ENCODE peak calls at places on chromosomes 4 and X, in seven cellular contexts. B, O, T, U, Q, W and D are unnamed samples.

GRCh38 chrX:30308263-30309138 is 689 bp downstream of the NR0B1 start:
- DNase-seq in O (peak), U (no peak), B (no peak), T (peak), Q (peak), W (peak), D (peak)

GRCh38 chr4:147175460-147176025 is 229.9 kb upstream of the TTC29 start:
- DNase-seq in O (peak), U (peak), W (peak), Q (no peak), T (no peak), B (no peak), D (no peak)

GRCh38 chrX:130086414-130087207 is 23.7 kb downstream of the ELF4 start:
- DNase-seq in O (no peak), U (no peak), T (peak), Q (no peak), W (no peak), B (no peak), D (no peak)

GRCh38 chr4:38385286-38386010 is 278.6 kb upstream of the KLF3 start:
- DNase-seq in O (peak), U (peak), W (no peak), B (no peak), T (no peak), Q (peak), D (no peak)

GRCh38 chr4:111031180-111031579 is 408.3 kb upstream of the PITX2 start:
- DNase-seq in Q (no peak), T (no peak), B (no peak), O (no peak), W (no peak), U (peak), D (no peak)

GRCh38 chr4:6177587-6178197 is 22.7 kb downstream of the JAKMIP1 start:
- DNase-seq in B (no peak), T (no peak), Q (no peak), U (no peak), W (no peak), O (peak), D (no peak)

GRCh38 chr4:602559-602942 is 22.8 kb upstream of the PDE6B start:
- DNase-seq in U (peak), O (peak), B (no peak), Q (peak), W (peak), T (peak), D (peak)

GRCh38 chrX:7446815-7447214 is 298.9 kb upstream of the PUDP start:
- DNase-seq in Q (no peak), W (no peak), U (peak), T (no peak), B (no peak), O (no peak), D (no peak)

GRCh38 chr4:117327491-117327890 is 242.1 kb upstream of the TRAM1L1 start:
- DNase-seq in U (no peak), W (no peak), Q (no peak), O (no peak), T (no peak), B (no peak), D (no peak)

GRCh38 chr4:142475663-142476062 is 370.4 kb downstream of the INPP4B start:
- DNase-seq in W (peak), T (no peak), U (peak), O (no peak), Q (no peak), B (no peak), D (no peak)

GRCh38 chr4:88526221-88526815 is 2.7 kb upstream of the PYURF start:
- DNase-seq in B (no peak), W (peak), T (peak), Q (no peak), O (no peak), U (peak), D (no peak)

GRCh38 chr4:182914357-182914756 is 2.8 kb downstream of the DCTD start:
- DNase-seq in O (no peak), W (no peak), B (no peak), T (no peak), Q (no peak), U (no peak), D (no peak)

GRCh38 chr4:2393353-2394270 is 24.8 kb downstream of the ZFYVE28 start:
- DNase-seq in W (peak), O (peak), Q (peak), U (peak), B (no peak), T (peak), D (no peak)

GRCh38 chrX:50100188-50100587 is 100.6 kb downstream of the AKAP4 start:
- DNase-seq in W (no peak), B (no peak), Q (no peak), O (peak), T (peak), U (peak), D (peak)

GRCh38 chr4:108168672-108169562 is at the start of gene LEF1:
- DNase-seq in Q (peak), U (no peak), W (peak), T (peak), O (peak), B (no peak), D (peak)

GRCh38 chr4:141697116-141697515 is 60.7 kb downstream of the IL15 start:
- DNase-seq in U (no peak), B (no peak), O (no peak), T (no peak), W (no peak), Q (no peak), D (no peak)

GRCh38 chr4:175092114-175092513 is 174.0 kb downstream of the ADAM29 start:
- DNase-seq in O (no peak), Q (no peak), U (no peak), W (no peak), T (no peak), B (no peak), D (no peak)

GRCh38 chr4:15655223-15656037 is at the start of gene FBXL5:
- DNase-seq in O (peak), T (peak), Q (peak), W (peak), B (no peak), U (peak), D (peak)

GRCh38 chrX:33434256-33435092 is 223.1 kb upstream of the DMD start:
- DNase-seq in T (peak), W (peak), Q (peak), O (peak), U (peak), B (no peak), D (peak)

DNA sequence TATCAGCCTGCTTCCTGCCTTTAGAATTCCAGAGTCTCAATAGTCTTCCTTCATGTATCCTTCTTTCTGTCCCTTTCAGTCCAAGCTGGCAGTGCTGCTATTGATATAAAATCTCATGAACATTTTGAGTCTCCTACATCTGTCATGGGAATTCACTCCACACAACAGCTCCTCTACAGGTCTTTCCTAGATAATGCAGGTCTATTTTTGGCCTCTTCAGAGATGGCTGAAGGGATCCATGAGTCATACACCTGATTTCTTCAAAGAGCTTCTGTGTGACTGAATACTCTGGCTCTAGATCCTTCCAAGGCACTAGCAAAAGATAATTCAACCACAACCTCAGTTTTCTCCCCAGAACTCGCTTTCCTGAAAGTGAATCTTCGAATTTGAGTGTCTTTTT is 115.4 kb downstream of the STPG2 start:
- DNase-seq in Q (no peak), O (peak), U (peak), T (no peak), W (peak), B (peak), D (no peak)
- TF ChIP-seq CTCF in Q (peak), O (peak), U (peak), T (no peak), W (no peak), B (peak), D (peak)

DNA sequence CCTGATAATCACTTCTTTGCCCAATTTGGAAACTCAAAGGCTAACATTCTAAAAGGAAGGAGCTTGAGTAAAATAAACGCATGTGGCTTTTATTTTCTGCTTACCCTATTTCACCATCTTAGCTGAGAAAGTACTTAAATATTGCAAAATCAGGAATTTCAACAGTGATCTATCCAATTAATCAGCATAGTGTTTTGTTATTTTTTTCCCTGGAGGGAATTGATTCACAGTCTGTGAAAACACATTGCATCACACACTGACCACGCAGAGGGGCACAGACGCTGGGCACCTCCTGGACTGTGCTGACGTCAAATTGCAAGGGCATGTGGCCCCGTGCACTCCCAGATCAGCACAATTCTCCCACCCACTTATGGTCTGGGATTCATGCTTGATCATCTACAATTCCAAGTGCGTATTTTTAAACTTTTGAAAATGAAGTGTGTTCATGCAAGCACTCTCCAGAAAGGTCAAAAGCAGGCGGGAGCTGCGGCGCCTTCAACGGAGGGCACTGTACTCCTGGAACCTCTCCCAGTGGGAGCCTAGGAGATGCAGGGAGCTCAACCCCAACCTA is 320.6 kb upstream of the PPARGC1A start:
- DNase-seq in Q (no peak), U (peak), W (peak), T (no peak), B (peak), O (no peak), D (no peak)
- TF ChIP-seq CTCF in Q (no peak), U (no peak), W (no peak), T (no peak), B (no peak), O (no peak), D (no peak)

GRCh38 chr4:26425953-26426352 is 64.3 kb downstream of the CCKAR start:
- DNase-seq in U (no peak), Q (no peak), W (no peak), T (no peak), B (no peak), O (no peak), D (no peak)

GRCh38 chr4:26420903-26421302 is 69.4 kb downstream of the CCKAR start:
- DNase-seq in B (no peak), T (no peak), U (no peak), Q (no peak), O (no peak), W (no peak), D (no peak)

GRCh38 chr4:26426892-26427291 is 63.4 kb downstream of the CCKAR start:
- DNase-seq in T (no peak), W (no peak), U (no peak), B (no peak), O (no peak), Q (no peak), D (no peak)

GRCh38 chr4:26424143-26424542 is 66.1 kb downstream of the CCKAR start:
- DNase-seq in Q (no peak), B (no peak), O (no peak), W (no peak), U (no peak), T (no peak), D (no peak)

GRCh38 chr4:26424838-26425237 is 65.4 kb downstream of the CCKAR start:
- DNase-seq in Q (no peak), O (no peak), U (no peak), B (no peak), W (no peak), T (no peak), D (no peak)
- TF ChIP-seq CTCF in Q (no peak), O (peak), U (no peak), B (no peak), W (no peak), T (no peak), D (no peak)

GRCh38 chr4:63302078-63302477 is 1107.2 kb downstream of the TECRL start:
- DNase-seq in W (no peak), U (no peak), T (no peak), O (no peak), B (no peak), Q (no peak), D (no peak)

DNA sequence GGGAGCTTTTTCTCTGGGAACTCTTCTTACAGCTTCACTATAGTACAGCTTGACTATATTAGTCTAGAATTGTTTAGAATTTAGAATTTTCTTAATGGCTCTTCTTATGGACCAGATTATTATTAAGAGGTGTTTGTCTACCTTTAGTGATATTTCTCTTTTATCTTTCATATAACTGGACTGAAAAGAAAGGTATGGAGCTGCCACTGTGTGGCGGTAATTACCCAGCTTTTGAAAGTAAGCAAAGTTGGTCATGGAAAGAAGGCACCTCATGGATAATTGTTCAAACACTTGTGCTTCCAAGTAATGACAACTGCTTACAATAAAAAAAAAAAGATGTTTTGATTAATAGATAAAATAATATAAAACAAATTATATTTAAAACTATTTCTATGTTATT is 1112.5 kb downstream of the TECRL start:
- DNase-seq in B (no peak), U (peak), O (peak), T (no peak), Q (peak), W (no peak), D (no peak)
- TF ChIP-seq CTCF in B (no peak), U (no peak), O (peak), T (no peak), Q (peak), W (no peak), D (no peak)

GRCh38 chr4:184097240-184097619 is 120.4 kb downstream of the ENPP6 start:
- DNase-seq in B (no peak), Q (peak), W (no peak), O (peak), U (no peak), T (peak), D (peak)
- TF ChIP-seq CTCF in B (peak), Q (no peak), W (no peak), O (peak), U (no peak), T (no peak), D (peak)

GRCh38 chr4:98747659-98748091 is 89.3 kb upstream of the TSPAN5 start:
- DNase-seq in B (no peak), W (no peak), U (no peak), T (no peak), Q (no peak), O (peak), D (no peak)

GRCh38 chr4:98746530-98746929 is 88.1 kb upstream of the TSPAN5 start:
- DNase-seq in O (no peak), W (peak), T (no peak), Q (no peak), U (no peak), B (peak), D (no peak)

GRCh38 chr4:98744372-98745150 is 86.2 kb upstream of the TSPAN5 start:
- DNase-seq in Q (no peak), B (no peak), O (no peak), W (peak), T (no peak), U (peak), D (no peak)

GRCh38 chr4:98746936-98747658 is 88.7 kb upstream of the TSPAN5 start:
- DNase-seq in T (no peak), B (no peak), O (no peak), W (peak), U (no peak), Q (no peak), D (no peak)

GRCh38 chr4:98745372-98745771 is 87.0 kb upstream of the TSPAN5 start:
- DNase-seq in B (no peak), U (no peak), Q (no peak), T (no peak), W (peak), O (no peak), D (peak)
- TF ChIP-seq CTCF in B (no peak), U (peak), Q (no peak), T (no peak), W (peak), O (peak), D (no peak)